ENCODE peak calls at places on chromosomes 16 and 17, in ten cellular contexts. One of them, this sample, is unnamed.

GRCh38 chr17:61221597-61222471 is 177.8 kb upstream of the TBX2 start:
- DNase-seq in body of pancreas: no peak
- DNase-seq in kidney epithelial cell: no peak
- DNase-seq in adrenal gland: no peak
- DNase-seq in ascending aorta: no peak
- DNase-seq in Peyer's patch: no peak
- DNase-seq in left ventricle myocardium inferior: no peak
- DNase-seq in lower leg skin: no peak
- DNase-seq in cardiac fibroblast: no peak
- DNase-seq in tibial nerve: no peak
- DNase-seq in this sample: no peak

GRCh38 chr16:17571499-17572093 is 100.8 kb upstream of the XYLT1 start:
- DNase-seq in left ventricle myocardium inferior: no peak
- DNase-seq in cardiac fibroblast: no peak
- DNase-seq in ascending aorta: no peak
- DNase-seq in lower leg skin: no peak
- DNase-seq in body of pancreas: no peak
- DNase-seq in adrenal gland: no peak
- DNase-seq in Peyer's patch: no peak
- DNase-seq in tibial nerve: no peak
- DNase-seq in kidney epithelial cell: no peak
- DNase-seq in this sample: no peak

GRCh38 chr16:82082543-82083244 is 47.6 kb downstream of the HSD17B2 start:
- DNase-seq in body of pancreas: no peak
- DNase-seq in kidney epithelial cell: peak
- DNase-seq in lower leg skin: no peak
- DNase-seq in tibial nerve: no peak
- DNase-seq in ascending aorta: no peak
- DNase-seq in Peyer's patch: no peak
- DNase-seq in adrenal gland: no peak
- DNase-seq in cardiac fibroblast: peak
- DNase-seq in left ventricle myocardium inferior: no peak
- DNase-seq in this sample: no peak

GRCh38 chr16:19517424-19518089 is 4.3 kb downstream of the GDE1 start:
- DNase-seq in body of pancreas: no peak
- DNase-seq in lower leg skin: no peak
- DNase-seq in Peyer's patch: no peak
- DNase-seq in left ventricle myocardium inferior: no peak
- DNase-seq in kidney epithelial cell: no peak
- DNase-seq in adrenal gland: no peak
- DNase-seq in tibial nerve: no peak
- DNase-seq in ascending aorta: no peak
- DNase-seq in cardiac fibroblast: peak
- DNase-seq in this sample: peak

GRCh38 chr16:67019171-67019570 is 9.8 kb upstream of the CBFB start:
- DNase-seq in ascending aorta: no peak
- DNase-seq in adrenal gland: no peak
- DNase-seq in lower leg skin: peak
- DNase-seq in left ventricle myocardium inferior: no peak
- DNase-seq in Peyer's patch: no peak
- DNase-seq in tibial nerve: no peak
- DNase-seq in kidney epithelial cell: no peak
- DNase-seq in cardiac fibroblast: no peak
- DNase-seq in body of pancreas: no peak
- DNase-seq in this sample: no peak

GRCh38 chr17:78831688-78832540 is 8.7 kb downstream of the USP36 start:
- DNase-seq in adrenal gland: no peak
- DNase-seq in lower leg skin: no peak
- DNase-seq in cardiac fibroblast: no peak
- DNase-seq in ascending aorta: no peak
- DNase-seq in tibial nerve: no peak
- DNase-seq in kidney epithelial cell: no peak
- DNase-seq in body of pancreas: no peak
- DNase-seq in left ventricle myocardium inferior: no peak
- DNase-seq in Peyer's patch: no peak
- DNase-seq in this sample: no peak

GRCh38 chr17:32876414-32877163 is at the start of gene MYO1D:
- DNase-seq in cardiac fibroblast: no peak
- DNase-seq in body of pancreas: peak
- DNase-seq in Peyer's patch: peak
- DNase-seq in tibial nerve: no peak
- DNase-seq in ascending aorta: peak
- DNase-seq in kidney epithelial cell: no peak
- DNase-seq in lower leg skin: peak
- DNase-seq in adrenal gland: peak
- DNase-seq in left ventricle myocardium inferior: peak
- DNase-seq in this sample: no peak

GRCh38 chr17:5516060-5516792 is 29.9 kb downstream of the MIS12 start:
- DNase-seq in Peyer's patch: no peak
- DNase-seq in tibial nerve: no peak
- DNase-seq in lower leg skin: no peak
- DNase-seq in ascending aorta: no peak
- DNase-seq in adrenal gland: no peak
- DNase-seq in cardiac fibroblast: peak
- DNase-seq in body of pancreas: no peak
- DNase-seq in left ventricle myocardium inferior: no peak
- DNase-seq in kidney epithelial cell: peak
- DNase-seq in this sample: peak

GRCh38 chr17:40415390-40415789 is 2.3 kb downstream of the TOP2A start:
- DNase-seq in tibial nerve: no peak
- DNase-seq in adrenal gland: no peak
- DNase-seq in body of pancreas: no peak
- DNase-seq in Peyer's patch: no peak
- DNase-seq in left ventricle myocardium inferior: no peak
- DNase-seq in kidney epithelial cell: no peak
- DNase-seq in lower leg skin: no peak
- DNase-seq in ascending aorta: no peak
- DNase-seq in cardiac fibroblast: peak
- DNase-seq in this sample: peak

GRCh38 chr17:47941246-47941997 is at the start of gene PNPO:
- DNase-seq in body of pancreas: peak
- DNase-seq in kidney epithelial cell: peak
- DNase-seq in ascending aorta: peak
- DNase-seq in lower leg skin: peak
- DNase-seq in adrenal gland: peak
- DNase-seq in tibial nerve: peak
- DNase-seq in left ventricle myocardium inferior: peak
- DNase-seq in Peyer's patch: peak
- DNase-seq in cardiac fibroblast: peak
- DNase-seq in this sample: peak
- TF ChIP-seq CTCF in body of pancreas: no peak
- TF ChIP-seq CTCF in kidney epithelial cell: no peak
- TF ChIP-seq CTCF in ascending aorta: no peak
- TF ChIP-seq CTCF in lower leg skin: no peak
- TF ChIP-seq CTCF in adrenal gland: peak
- TF ChIP-seq CTCF in tibial nerve: peak
- TF ChIP-seq CTCF in left ventricle myocardium inferior: no peak
- TF ChIP-seq CTCF in Peyer's patch: no peak
- TF ChIP-seq CTCF in cardiac fibroblast: no peak
- TF ChIP-seq CTCF in this sample: no peak

GRCh38 chr16:71536752-71537499 is 10.7 kb downstream of the CHST4 start:
- DNase-seq in kidney epithelial cell: no peak
- DNase-seq in left ventricle myocardium inferior: no peak
- DNase-seq in lower leg skin: peak
- DNase-seq in Peyer's patch: no peak
- DNase-seq in cardiac fibroblast: no peak
- DNase-seq in ascending aorta: no peak
- DNase-seq in body of pancreas: no peak
- DNase-seq in adrenal gland: no peak
- DNase-seq in tibial nerve: no peak
- DNase-seq in this sample: no peak

GRCh38 chr16:71542377-71542776 is 16.2 kb downstream of the CHST4 start:
- DNase-seq in ascending aorta: no peak
- DNase-seq in left ventricle myocardium inferior: peak
- DNase-seq in tibial nerve: no peak
- DNase-seq in Peyer's patch: peak
- DNase-seq in body of pancreas: peak
- DNase-seq in lower leg skin: no peak
- DNase-seq in kidney epithelial cell: no peak
- DNase-seq in cardiac fibroblast: peak
- DNase-seq in adrenal gland: peak
- DNase-seq in this sample: no peak

GRCh38 chr16:71537643-71538042 is 11.4 kb downstream of the CHST4 start:
- DNase-seq in tibial nerve: no peak
- DNase-seq in ascending aorta: no peak
- DNase-seq in body of pancreas: peak
- DNase-seq in cardiac fibroblast: peak
- DNase-seq in adrenal gland: peak
- DNase-seq in lower leg skin: no peak
- DNase-seq in kidney epithelial cell: no peak
- DNase-seq in left ventricle myocardium inferior: no peak
- DNase-seq in Peyer's patch: peak
- DNase-seq in this sample: peak
- TF ChIP-seq CTCF in tibial nerve: no peak
- TF ChIP-seq CTCF in ascending aorta: no peak
- TF ChIP-seq CTCF in body of pancreas: peak
- TF ChIP-seq CTCF in cardiac fibroblast: peak
- TF ChIP-seq CTCF in adrenal gland: peak
- TF ChIP-seq CTCF in lower leg skin: no peak
- TF ChIP-seq CTCF in kidney epithelial cell: peak
- TF ChIP-seq CTCF in left ventricle myocardium inferior: peak
- TF ChIP-seq CTCF in Peyer's patch: no peak
- TF ChIP-seq CTCF in this sample: peak

GRCh38 chr17:64037802-64038201 is 17.4 kb upstream of the ICAM2 start:
- DNase-seq in ascending aorta: no peak
- DNase-seq in left ventricle myocardium inferior: no peak
- DNase-seq in cardiac fibroblast: no peak
- DNase-seq in lower leg skin: no peak
- DNase-seq in Peyer's patch: no peak
- DNase-seq in kidney epithelial cell: no peak
- DNase-seq in body of pancreas: no peak
- DNase-seq in adrenal gland: no peak
- DNase-seq in tibial nerve: no peak
- DNase-seq in this sample: no peak

GRCh38 chr17:64037180-64037579 is 16.7 kb upstream of the ICAM2 start:
- DNase-seq in adrenal gland: no peak
- DNase-seq in ascending aorta: no peak
- DNase-seq in lower leg skin: peak
- DNase-seq in kidney epithelial cell: no peak
- DNase-seq in left ventricle myocardium inferior: no peak
- DNase-seq in Peyer's patch: no peak
- DNase-seq in cardiac fibroblast: no peak
- DNase-seq in body of pancreas: no peak
- DNase-seq in tibial nerve: no peak
- DNase-seq in this sample: no peak

GRCh38 chr17:64039106-64039400 is 18.6 kb upstream of the ICAM2 start:
- DNase-seq in kidney epithelial cell: no peak
- DNase-seq in cardiac fibroblast: no peak
- DNase-seq in Peyer's patch: no peak
- DNase-seq in left ventricle myocardium inferior: no peak
- DNase-seq in tibial nerve: no peak
- DNase-seq in adrenal gland: no peak
- DNase-seq in lower leg skin: no peak
- DNase-seq in body of pancreas: no peak
- DNase-seq in ascending aorta: no peak
- DNase-seq in this sample: no peak

GRCh38 chr17:64038331-64039105 is 18.1 kb upstream of the ICAM2 start:
- DNase-seq in cardiac fibroblast: no peak
- DNase-seq in body of pancreas: no peak
- DNase-seq in tibial nerve: no peak
- DNase-seq in Peyer's patch: no peak
- DNase-seq in left ventricle myocardium inferior: no peak
- DNase-seq in adrenal gland: no peak
- DNase-seq in ascending aorta: no peak
- DNase-seq in lower leg skin: peak
- DNase-seq in kidney epithelial cell: no peak
- DNase-seq in this sample: no peak

DNA sequence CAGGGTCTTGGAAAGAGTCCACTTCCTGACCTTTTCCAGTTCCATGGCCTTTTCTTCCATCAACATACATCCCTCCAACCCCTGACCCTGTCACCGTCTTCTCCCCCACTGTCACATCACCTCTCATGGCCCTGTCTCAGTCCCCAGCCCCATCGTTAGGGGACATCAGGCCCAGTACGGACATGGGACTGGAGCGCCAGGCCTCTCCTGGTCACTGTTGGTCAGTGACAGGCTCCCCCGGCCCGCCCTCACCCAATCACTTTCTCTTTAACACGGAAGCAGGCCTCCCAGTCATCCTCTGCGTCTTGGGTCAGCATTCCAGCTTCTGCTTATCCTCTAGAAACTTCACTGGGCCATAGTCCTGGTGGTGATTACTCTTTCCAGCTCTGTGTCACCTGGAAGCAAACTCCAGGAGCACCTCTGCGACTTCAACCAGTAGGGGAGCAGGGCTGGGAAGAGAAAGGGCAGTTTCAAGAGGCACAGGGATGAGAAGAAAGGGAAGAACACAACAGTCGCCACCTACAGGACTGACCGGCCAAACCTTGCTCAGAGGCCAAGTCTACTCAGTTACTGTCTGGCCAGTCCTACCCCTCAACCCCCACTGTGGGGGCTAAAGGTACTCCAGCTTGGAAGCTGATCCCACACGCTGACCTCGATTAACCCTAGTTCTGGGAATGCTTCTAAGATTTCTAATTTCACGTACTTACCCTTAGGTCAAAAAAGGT is 15.9 kb upstream of the ICAM2 start:
- DNase-seq in cardiac fibroblast: no peak
- DNase-seq in tibial nerve: no peak
- DNase-seq in ascending aorta: no peak
- DNase-seq in Peyer's patch: no peak
- DNase-seq in left ventricle myocardium inferior: no peak
- DNase-seq in kidney epithelial cell: no peak
- DNase-seq in adrenal gland: no peak
- DNase-seq in body of pancreas: no peak
- DNase-seq in lower leg skin: peak
- DNase-seq in this sample: no peak
- TF ChIP-seq CTCF in cardiac fibroblast: no peak
- TF ChIP-seq CTCF in tibial nerve: no peak
- TF ChIP-seq CTCF in ascending aorta: no peak
- TF ChIP-seq CTCF in Peyer's patch: no peak
- TF ChIP-seq CTCF in left ventricle myocardium inferior: no peak
- TF ChIP-seq CTCF in kidney epithelial cell: no peak
- TF ChIP-seq CTCF in adrenal gland: no peak
- TF ChIP-seq CTCF in body of pancreas: no peak
- TF ChIP-seq CTCF in lower leg skin: no peak
- TF ChIP-seq CTCF in this sample: peak

GRCh38 chr17:50541916-50542688 is 4.9 kb upstream of the SPATA20 start:
- DNase-seq in Peyer's patch: peak
- DNase-seq in left ventricle myocardium inferior: peak
- DNase-seq in cardiac fibroblast: peak
- DNase-seq in tibial nerve: peak
- DNase-seq in ascending aorta: peak
- DNase-seq in kidney epithelial cell: peak
- DNase-seq in lower leg skin: peak
- DNase-seq in adrenal gland: peak
- DNase-seq in body of pancreas: peak
- DNase-seq in this sample: peak
- TF ChIP-seq CTCF in Peyer's patch: no peak
- TF ChIP-seq CTCF in left ventricle myocardium inferior: peak
- TF ChIP-seq CTCF in cardiac fibroblast: no peak
- TF ChIP-seq CTCF in tibial nerve: peak
- TF ChIP-seq CTCF in ascending aorta: peak
- TF ChIP-seq CTCF in kidney epithelial cell: peak
- TF ChIP-seq CTCF in lower leg skin: no peak
- TF ChIP-seq CTCF in adrenal gland: no peak
- TF ChIP-seq CTCF in body of pancreas: no peak
- TF ChIP-seq CTCF in this sample: peak

DNA sequence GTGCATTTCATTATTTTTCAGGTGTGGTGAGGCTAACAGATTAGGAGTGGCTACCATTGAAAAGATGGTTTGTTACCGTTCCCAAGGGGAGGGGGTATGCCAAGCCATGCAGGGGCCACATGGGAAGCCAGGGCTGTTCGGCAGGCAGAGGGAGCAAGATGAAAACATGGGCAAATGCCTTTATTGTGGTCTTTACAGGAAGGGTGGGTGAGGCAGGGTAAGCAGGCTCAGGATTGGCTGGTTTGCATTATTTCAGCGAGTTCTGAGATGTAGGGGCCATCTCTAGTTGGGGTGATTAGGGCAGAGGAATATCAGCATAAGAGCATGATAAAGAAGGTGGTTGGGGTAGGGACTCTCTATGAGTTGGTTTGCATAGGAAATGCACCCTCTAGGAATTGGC is 117.6 kb downstream of the CCT6B start:
- DNase-seq in lower leg skin: no peak
- DNase-seq in adrenal gland: no peak
- DNase-seq in cardiac fibroblast: no peak
- DNase-seq in left ventricle myocardium inferior: no peak
- DNase-seq in body of pancreas: no peak
- DNase-seq in kidney epithelial cell: no peak
- DNase-seq in Peyer's patch: no peak
- DNase-seq in ascending aorta: no peak
- DNase-seq in tibial nerve: no peak
- DNase-seq in this sample: no peak
- TF ChIP-seq CTCF in lower leg skin: no peak
- TF ChIP-seq CTCF in adrenal gland: no peak
- TF ChIP-seq CTCF in cardiac fibroblast: no peak
- TF ChIP-seq CTCF in left ventricle myocardium inferior: no peak
- TF ChIP-seq CTCF in body of pancreas: no peak
- TF ChIP-seq CTCF in kidney epithelial cell: no peak
- TF ChIP-seq CTCF in Peyer's patch: no peak
- TF ChIP-seq CTCF in ascending aorta: no peak
- TF ChIP-seq CTCF in tibial nerve: no peak
- TF ChIP-seq CTCF in this sample: no peak

This sample was measured in HFFc6.